ENCODE peak calls at places on chromosome 18, in four cellular contexts. One of them, this sample, is unnamed. For H3K4me1, the result is how much of the 10 kb centered on the place peaks cover.

GRCh38 chr18:45863469-45863868 is 38.0 kb downstream of the SIGLEC15 start:
- DNase-seq in SJSA1: no peak
- DNase-seq in gastrocnemius medialis: no peak
- DNase-seq in heart left ventricle: no peak
- DNase-seq in this sample: no peak

GRCh38 chr18:45850021-45850420 is 24.5 kb downstream of the SIGLEC15 start:
- DNase-seq in gastrocnemius medialis: no peak
- DNase-seq in SJSA1: no peak
- DNase-seq in heart left ventricle: no peak
- DNase-seq in this sample: no peak

GRCh38 chr18:41758534-41758933 is 196.5 kb upstream of the PIK3C3 start:
- DNase-seq in gastrocnemius medialis: no peak
- DNase-seq in heart left ventricle: no peak
- DNase-seq in SJSA1: no peak
- DNase-seq in this sample: no peak

GRCh38 chr18:57231846-57232245 is 85.0 kb downstream of the BOD1L2 start:
- DNase-seq in heart left ventricle: no peak
- DNase-seq in SJSA1: no peak
- DNase-seq in gastrocnemius medialis: no peak
- DNase-seq in this sample: no peak

GRCh38 chr18:10169064-10169562 is 255.3 kb downstream of the VAPA start:
- DNase-seq in SJSA1: no peak
- DNase-seq in gastrocnemius medialis: no peak
- DNase-seq in heart left ventricle: no peak
- DNase-seq in this sample: no peak

GRCh38 chr18:66410692-66411091 is 193.2 kb downstream of the CDH19 start:
- DNase-seq in heart left ventricle: no peak
- DNase-seq in SJSA1: no peak
- DNase-seq in gastrocnemius medialis: no peak
- DNase-seq in this sample: no peak

GRCh38 chr18:72572896-72573295 is 28.8 kb upstream of the CBLN2 start:
- DNase-seq in SJSA1: no peak
- DNase-seq in heart left ventricle: no peak
- DNase-seq in gastrocnemius medialis: no peak
- DNase-seq in this sample: peak

GRCh38 chr18:58605027-58606020 is 23.6 kb downstream of the ALPK2 start:
- DNase-seq in gastrocnemius medialis: no peak
- DNase-seq in SJSA1: peak
- DNase-seq in heart left ventricle: no peak
- DNase-seq in this sample: no peak

DNA sequence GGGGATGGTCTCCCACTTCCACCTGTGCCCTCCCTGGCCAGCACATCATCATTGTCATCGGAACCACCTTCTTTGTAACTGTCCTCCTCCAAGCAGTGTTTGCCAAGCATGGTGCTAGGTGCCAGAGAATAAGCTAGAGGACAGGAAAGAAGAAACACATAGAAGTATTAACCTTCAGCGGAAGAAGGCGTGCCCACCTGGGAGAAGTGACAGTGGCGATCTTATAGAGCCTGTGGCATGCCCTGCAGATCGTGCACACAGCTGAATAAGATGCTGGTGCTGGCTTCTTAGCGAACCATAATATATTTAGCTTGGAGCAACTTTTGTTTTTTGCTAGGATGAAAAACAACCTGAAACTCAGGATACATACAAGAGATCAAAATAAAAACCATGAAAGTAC is 148.0 kb downstream of the FAM210A start:
- DNase-seq in heart left ventricle: no peak
- DNase-seq in gastrocnemius medialis: no peak
- DNase-seq in SJSA1: no peak
- DNase-seq in this sample: no peak
- H3K4me1 ChIP-seq in heart left ventricle: under half
- H3K4me1 ChIP-seq in gastrocnemius medialis: under half
- H3K4me1 ChIP-seq in SJSA1: under half
- H3K4me1 ChIP-seq in this sample: under half

GRCh38 chr18:22998336-22998735 is 65.2 kb downstream of the RBBP8 start:
- DNase-seq in heart left ventricle: no peak
- DNase-seq in SJSA1: no peak
- DNase-seq in gastrocnemius medialis: no peak
- DNase-seq in this sample: no peak

GRCh38 chr18:22999647-23000046 is 66.5 kb downstream of the RBBP8 start:
- DNase-seq in heart left ventricle: no peak
- DNase-seq in gastrocnemius medialis: no peak
- DNase-seq in SJSA1: no peak
- DNase-seq in this sample: no peak

GRCh38 chr18:23003289-23003688 is 70.2 kb downstream of the RBBP8 start:
- DNase-seq in heart left ventricle: no peak
- DNase-seq in gastrocnemius medialis: no peak
- DNase-seq in SJSA1: no peak
- DNase-seq in this sample: no peak

DNA sequence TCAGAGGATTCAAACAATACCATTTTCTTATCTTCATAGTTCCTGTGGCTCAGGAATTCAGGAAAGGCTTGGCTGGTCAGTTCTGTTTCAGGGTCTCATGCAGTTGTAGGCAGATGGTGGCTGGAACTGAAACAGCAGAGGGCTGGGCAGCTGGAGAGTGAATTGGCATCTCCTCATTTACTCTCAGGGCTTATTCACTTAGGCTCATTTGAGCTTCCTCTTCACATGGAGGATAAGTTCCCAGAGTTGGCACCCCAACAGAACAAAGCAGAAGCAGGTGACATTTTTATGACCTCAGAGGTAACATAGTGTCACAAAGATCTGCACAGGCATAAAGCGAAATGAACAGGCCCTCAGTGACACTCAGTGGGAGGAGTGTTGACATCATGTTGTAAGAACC is 66.1 kb downstream of the RBBP8 start:
- DNase-seq in gastrocnemius medialis: no peak
- DNase-seq in heart left ventricle: no peak
- DNase-seq in SJSA1: no peak
- DNase-seq in this sample: no peak
- H3K4me1 ChIP-seq in gastrocnemius medialis: under half
- H3K4me1 ChIP-seq in heart left ventricle: under half
- H3K4me1 ChIP-seq in SJSA1: under half
- H3K4me1 ChIP-seq in this sample: under half

GRCh38 chr18:79580481-79581171 is 99.0 kb upstream of the CTDP1 start:
- DNase-seq in SJSA1: peak
- DNase-seq in heart left ventricle: no peak
- DNase-seq in gastrocnemius medialis: no peak
- DNase-seq in this sample: no peak
- H3K4me1 ChIP-seq in SJSA1: under half
- H3K4me1 ChIP-seq in heart left ventricle: under half
- H3K4me1 ChIP-seq in gastrocnemius medialis: under half
- H3K4me1 ChIP-seq in this sample: under half

DNA sequence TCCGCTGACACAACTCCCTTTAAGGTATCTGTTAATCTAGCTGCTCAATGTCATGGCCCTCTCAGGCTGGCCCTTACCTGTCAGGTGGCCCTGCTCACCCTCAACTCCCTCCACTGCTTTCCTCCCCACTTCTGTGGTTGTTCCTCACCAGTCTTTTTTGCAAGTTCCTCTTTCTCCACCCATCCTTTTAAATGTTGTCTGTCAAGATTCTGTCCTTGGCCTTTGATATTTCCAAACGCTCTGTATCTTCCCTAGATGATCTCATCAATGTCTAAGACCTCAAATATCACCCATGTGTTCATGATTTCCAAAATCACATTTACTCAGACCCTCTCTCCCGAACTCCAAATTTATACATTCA is 3.5 kb downstream of the PTPN2 start:
- DNase-seq in heart left ventricle: no peak
- DNase-seq in gastrocnemius medialis: no peak
- DNase-seq in SJSA1: no peak
- DNase-seq in this sample: no peak
- H3K4me1 ChIP-seq in heart left ventricle: under half
- H3K4me1 ChIP-seq in gastrocnemius medialis: under half
- H3K4me1 ChIP-seq in SJSA1: under half
- H3K4me1 ChIP-seq in this sample: under half